ENCODE peak calls at places on chromosome 3, in five cellular contexts. Y is IMR-90, F is GM12891, Z is tibial nerve, H is heart left ventricle. C is an unnamed sample.

GRCh38 chr3:74003712-74004111 is 379.0 kb upstream of the PDZRN3 start:
- DNase-seq in Y (no peak), Z (no peak), F (no peak), H (no peak), C (no peak)

GRCh38 chr3:143166376-143166775 is 46.8 kb downstream of the CHST2 start:
- DNase-seq in Z (no peak), F (no peak), H (no peak), Y (no peak), C (no peak)

GRCh38 chr3:38616658-38617057 is 32.8 kb downstream of the SCN5A start:
- DNase-seq in H (no peak), F (no peak), Z (no peak), Y (no peak), C (no peak)

GRCh38 chr3:98982336-98982735 is 80.8 kb upstream of the DCBLD2 start:
- DNase-seq in Z (no peak), Y (peak; percentile 36), F (no peak), H (no peak), C (no peak)

GRCh38 chr3:140767536-140767935 is 89.7 kb downstream of the TRIM42 start:
- DNase-seq in Z (no peak), Y (no peak), F (no peak), H (no peak), C (no peak)

GRCh38 chr3:71052725-71053124 is 530.8 kb downstream of the FOXP1 start:
- DNase-seq in Z (no peak), H (no peak), F (no peak), Y (no peak), C (no peak)

GRCh38 chr3:53254810-53255359 is 937 bp downstream of the TKT start:
- DNase-seq in Z (peak; percentile 58), F (peak; percentile 65), H (peak; percentile 80), Y (peak; percentile 47), C (peak; percentile 70)

GRCh38 chr3:156681003-156681402 is 6.6 kb downstream of the TIPARP start:
- DNase-seq in F (no peak), H (peak; percentile 61), Y (peak; percentile 83), Z (no peak), C (no peak)

GRCh38 chr3:72982653-72983366 is 13.8 kb upstream of the PPP4R2 start:
- DNase-seq in H (no peak), Y (no peak), Z (no peak), F (no peak), C (no peak)

GRCh38 chr3:30894521-30895289 is at the start of gene GADL1:
- DNase-seq in Z (peak; percentile 6), Y (peak; percentile 8), H (peak; percentile 33), F (no peak), C (no peak)

GRCh38 chr3:37945803-37946530 is 44.6 kb upstream of the VILL start:
- DNase-seq in H (no peak), F (no peak), Z (no peak), Y (peak; percentile 67), C (peak; percentile 19)

GRCh38 chr3:102163039-102163817 is 271.6 kb upstream of the ZPLD1 start:
- DNase-seq in Y (peak; percentile 58), Z (peak; percentile 55), F (no peak), H (peak; percentile 52), C (no peak)

GRCh38 chr3:125115640-125116039 is 59.8 kb upstream of the HEG1 start:
- DNase-seq in F (no peak), Z (no peak), Y (peak; percentile 65), H (peak; percentile 53), C (no peak)

GRCh38 chr3:103126111-103126510 is 691.3 kb downstream of the ZPLD1 start:
- DNase-seq in H (no peak), F (no peak), Y (no peak), Z (no peak), C (no peak)

GRCh38 chr3:70531063-70531657 is 218.7 kb upstream of the MDFIC2 start:
- DNase-seq in F (no peak), Z (no peak), H (no peak), Y (peak; percentile 57), C (no peak)

GRCh38 chr3:7585052-7585451 is 724.1 kb downstream of the GRM7 start:
- DNase-seq in H (no peak), Z (no peak), F (no peak), Y (no peak), C (no peak)

GRCh38 chr3:75687323-75687722 is 23.2 kb downstream of the FRG2C start:
- DNase-seq in Z (no peak), F (no peak), H (no peak), Y (no peak), C (no peak)

GRCh38 chr3:179973024-179973423 is 63.7 kb downstream of the PEX5L start:
- DNase-seq in Z (no peak), H (no peak), F (no peak), Y (no peak), C (no peak)

GRCh38 chr3:160564205-160564922 is 1.0 kb downstream of the KPNA4 start:
- DNase-seq in Y (no peak), Z (no peak), H (no peak), F (no peak), C (peak; percentile 12)

GRCh38 chr3:22835041-22835440 is 368.1 kb upstream of the UBE2E2 start:
- DNase-seq in Z (no peak), H (no peak), F (no peak), Y (no peak), C (no peak)

GRCh38 chr3:183812746-183813445 is 12.5 kb downstream of the MAP6D1 start:
- DNase-seq in H (no peak), Y (no peak), F (no peak), Z (no peak), C (no peak)

GRCh38 chr3:101466465-101467309 is 46.3 kb downstream of the SENP7 start:
- DNase-seq in H (no peak), Y (peak; percentile 7), Z (no peak), F (no peak), C (no peak)

GRCh38 chr3:195717416-195717815 is 3.4 kb upstream of the MUC20 start:
- DNase-seq in H (no peak), Z (no peak), F (no peak), Y (no peak), C (no peak)

GRCh38 chr3:177724020-177724638 is 526.8 kb upstream of the TBL1XR1 start:
- DNase-seq in H (peak; percentile 86), Y (no peak), Z (peak; percentile 69), F (no peak), C (no peak)

GRCh38 chr3:135007622-135008021 is 212.6 kb downstream of the EPHB1 start:
- DNase-seq in Z (no peak), Y (no peak), F (no peak), H (no peak), C (no peak)

GRCh38 chr3:34067442-34068130 is 269.2 kb downstream of the PDCD6IP start:
- DNase-seq in Z (no peak), H (no peak), Y (no peak), F (no peak), C (no peak)

GRCh38 chr3:45148921-45149320 is 2.7 kb upstream of the CDCP1 start:
- DNase-seq in Z (no peak), H (no peak), Y (no peak), F (no peak), C (no peak)

GRCh38 chr3:30826381-30827061 is 67.9 kb downstream of the GADL1 start:
- DNase-seq in Y (no peak), Z (no peak), H (no peak), F (no peak), C (no peak)

DNA sequence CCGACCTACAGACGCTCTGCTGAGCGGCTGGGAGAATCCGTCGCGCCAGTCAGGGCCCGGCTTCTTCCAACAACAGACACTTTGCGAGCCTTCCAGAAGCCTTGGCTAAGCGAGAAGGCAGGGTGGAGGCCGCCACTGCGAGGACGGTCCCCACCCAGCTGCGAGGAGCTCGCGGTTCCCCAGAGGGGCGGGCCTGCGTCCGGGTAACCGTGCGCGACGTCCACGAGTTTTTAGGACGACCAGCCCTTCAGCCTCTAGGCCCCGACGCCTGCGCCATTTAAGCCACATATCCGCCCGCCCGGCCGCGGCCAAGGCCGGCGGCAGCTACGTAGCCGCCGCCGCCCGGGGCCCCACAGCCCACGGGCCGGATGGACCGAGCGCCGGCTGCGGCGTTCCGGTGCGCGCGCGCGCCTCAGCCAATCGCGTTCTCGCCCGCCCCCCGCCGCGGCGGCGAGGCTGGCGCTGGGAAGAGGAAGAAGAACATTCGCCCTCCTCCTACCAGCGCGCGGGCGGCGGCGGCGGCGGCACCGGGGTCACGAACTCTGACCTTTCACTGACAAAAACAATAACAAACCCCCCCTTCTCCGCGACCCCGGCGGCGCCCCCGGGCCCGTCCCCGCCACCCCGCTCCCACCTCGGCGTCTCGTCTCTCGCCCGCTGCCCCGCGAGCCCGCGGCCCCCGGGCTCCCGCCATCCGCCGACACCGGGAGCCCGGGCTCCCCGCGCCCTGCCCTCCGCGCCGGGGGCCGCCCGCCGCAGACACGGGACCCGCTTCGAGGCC is at the start of gene NR2C2:
- DNase-seq in F (peak; percentile 83), Y (peak; percentile 68), H (peak; percentile 93), Z (peak; percentile 86), C (peak; percentile 79)
- TF ChIP-seq POLR2A in F (peak; percentile 76), Y (peak; percentile 78), H (peak; percentile 41), Z (peak; percentile 84), C (peak; percentile 66)

GRCh38 chr3:186784820-186785516 is 1.6 kb downstream of the EIF4A2 start:
- DNase-seq in F (no peak), Y (no peak), Z (no peak), H (no peak), C (no peak)

GRCh38 chr3:186782542-186783069 is 771 bp upstream of the EIF4A2 start:
- DNase-seq in H (no peak), F (no peak), Z (no peak), Y (no peak), C (peak; percentile 20)

GRCh38 chr3:186785517-186786018 is 2.2 kb downstream of the EIF4A2 start:
- DNase-seq in H (no peak), Y (no peak), Z (no peak), F (no peak), C (no peak)

GRCh38 chr3:186783070-186783730 is at the start of gene EIF4A2:
- DNase-seq in F (peak; percentile 76), H (peak; percentile 95), Y (peak; percentile 86), Z (peak; percentile 87), C (peak; percentile 78)

GRCh38 chr3:186783731-186784515 is 546 bp downstream of the EIF4A2 start:
- DNase-seq in H (peak; percentile 92), F (peak; percentile 48), Y (peak; percentile 64), Z (peak; percentile 80), C (peak; percentile 27)
- TF ChIP-seq POLR2A in H (peak; percentile 55), F (peak; percentile 77), Y (no peak), Z (peak; percentile 50), C (peak; percentile 36)

DNA sequence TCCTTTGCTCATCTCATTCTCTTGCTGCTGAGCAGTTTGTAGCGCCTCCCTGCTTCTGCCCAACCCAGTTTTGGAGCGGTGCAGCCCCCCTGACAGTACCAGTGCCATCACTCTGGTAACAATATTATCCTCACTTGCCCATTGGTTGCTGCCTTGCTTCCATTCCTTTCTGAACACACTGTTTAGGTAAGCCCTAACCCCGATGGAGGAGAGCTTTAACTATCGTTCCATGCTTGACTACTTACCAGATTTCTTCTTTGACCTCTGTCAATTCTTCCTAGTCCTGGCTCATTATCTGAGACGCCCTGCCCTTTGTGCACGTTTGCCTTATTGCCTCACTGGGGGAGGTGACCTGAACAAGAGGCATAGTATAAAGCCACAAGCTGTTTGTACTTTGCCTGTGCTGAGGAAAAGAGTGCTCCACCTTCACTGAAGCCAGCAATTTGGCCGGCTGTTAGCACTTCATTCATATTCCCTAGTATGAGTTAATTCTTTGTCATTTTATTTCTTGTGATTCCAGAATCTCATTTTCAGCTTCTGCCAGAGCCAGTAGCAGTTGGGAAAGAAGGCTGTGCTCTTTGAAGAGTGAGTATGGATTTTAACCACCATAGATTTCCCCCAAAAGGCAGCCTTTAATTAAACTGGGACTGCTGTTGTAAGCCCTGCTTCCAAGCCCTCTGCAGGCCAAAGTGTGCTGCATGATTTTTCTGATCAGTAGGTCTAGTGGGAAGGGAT is 11.9 kb downstream of the ABHD6 start:
- DNase-seq in F (no peak), Z (no peak), H (no peak), Y (no peak), C (no peak)
- TF ChIP-seq POLR2A in F (no peak), Z (no peak), H (no peak), Y (no peak), C (no peak)

GRCh38 chr3:194488007-194488742 is 1.4 kb upstream of the ATP13A3 start:
- DNase-seq in H (no peak), Z (no peak), Y (no peak), F (no peak), C (peak; percentile 31)
- TF ChIP-seq POLR2A in H (no peak), Z (no peak), Y (peak; percentile 9), F (peak; percentile 2), C (no peak)